ENCODE peak calls at places on chromosomes 13 and 19, in nine cellular contexts. E is right lobe of liver, H is prostate gland, X is A549, J is sigmoid colon, F is heart left ventricle, T is lower leg skin, C is uterus, O is IMR-90. Z is an unnamed sample.

GRCh38 chr13:102869948-102870676 is 24.3 kb downstream of the ERCC5 start:
- DNase-seq in X (no peak), H (no peak), T (no peak), J (no peak), E (no peak), F (no peak), O (no peak), C (no peak), Z (no peak)

GRCh38 chr13:34174671-34175145 is 356.8 kb downstream of the RFC3 start:
- DNase-seq in O (peak; percentile 33), T (no peak), H (no peak), X (no peak), F (no peak), E (no peak), C (no peak), J (no peak), Z (no peak)

GRCh38 chr19:7924651-7925170 is 1.2 kb downstream of the CTXN1 start:
- DNase-seq in C (peak; percentile 48), T (no peak), F (no peak), H (no peak), J (no peak), O (no peak), X (no peak), E (no peak), Z (no peak)

GRCh38 chr13:66972659-66973058 is 257.5 kb downstream of the PCDH9 start:
- DNase-seq in O (peak; percentile 34), F (no peak), J (no peak), X (no peak), E (no peak), C (no peak), T (no peak), H (no peak), Z (no peak)

GRCh38 chr13:100630564-100630963 is 42.0 kb upstream of the GGACT start:
- DNase-seq in O (no peak), X (no peak), E (no peak), F (no peak), H (no peak), C (no peak), T (no peak), J (no peak), Z (no peak)

GRCh38 chr13:109036091-109036490 is 406.7 kb downstream of the MYO16 start:
- DNase-seq in C (no peak), E (no peak), H (no peak), O (no peak), X (no peak), T (no peak), F (no peak), J (no peak), Z (peak; percentile 5)

GRCh38 chr19:35058370-35058769 is 16.8 kb downstream of the HPN start:
- DNase-seq in J (no peak), F (no peak), T (no peak), C (no peak), X (no peak), H (no peak), O (no peak), E (no peak), Z (no peak)

GRCh38 chr19:13012690-13013608 is 17.7 kb downstream of the NFIX start:
- DNase-seq in T (peak; percentile 95), E (no peak), C (peak; percentile 88), X (no peak), F (peak; percentile 64), O (peak; percentile 63), H (no peak), J (peak; percentile 90), Z (peak; percentile 65)

GRCh38 chr13:100108913-100109507 is 20.1 kb downstream of the PCCA start:
- DNase-seq in O (peak; percentile 19), J (no peak), X (no peak), H (no peak), T (no peak), C (no peak), E (no peak), F (no peak), Z (no peak)

GRCh38 chr13:110541526-110541920 is 20.0 kb downstream of the RAB20 start:
- DNase-seq in C (no peak), T (no peak), F (no peak), O (peak; percentile 24), X (no peak), H (no peak), J (peak; percentile 57), E (no peak), Z (no peak)

GRCh38 chr13:29593605-29594297 is 1.7 kb downstream of the SLC7A1 start:
- DNase-seq in H (no peak), T (no peak), C (no peak), F (no peak), E (no peak), J (no peak), O (no peak), X (no peak), Z (no peak)

GRCh38 chr13:35768126-35768525 is 291.6 kb upstream of the MAB21L1 start:
- DNase-seq in C (no peak), F (no peak), H (no peak), J (no peak), E (no peak), X (no peak), O (no peak), T (no peak), Z (no peak)

GRCh38 chr13:48210178-48210577 is 22.8 kb upstream of the ITM2B start:
- DNase-seq in X (peak; percentile 8), C (no peak), T (no peak), J (no peak), H (no peak), E (no peak), O (peak; percentile 86), F (no peak), Z (no peak)

GRCh38 chr13:107322228-107322627 is 754.3 kb upstream of the ARGLU1 start:
- DNase-seq in T (no peak), J (no peak), F (no peak), E (no peak), H (no peak), O (no peak), C (no peak), X (no peak), Z (no peak)

DNA sequence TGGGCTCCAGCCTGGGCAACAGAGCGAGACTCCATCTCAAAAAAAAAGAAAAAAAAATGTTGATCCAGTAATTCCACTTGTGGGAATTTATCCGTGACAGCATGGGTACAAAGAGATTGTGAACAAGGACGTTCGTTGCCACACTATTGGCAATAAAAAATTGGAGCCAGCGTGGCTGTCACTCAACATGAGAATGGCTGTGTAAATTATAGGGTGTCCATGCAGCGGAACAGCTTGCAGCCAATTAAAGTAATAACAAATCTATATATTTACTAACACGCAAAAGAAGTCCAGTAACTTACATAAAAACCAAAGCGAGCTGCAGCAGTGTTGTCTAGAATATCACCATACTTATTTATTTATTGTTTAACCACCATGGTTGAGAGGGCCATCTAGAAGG is 19.3 kb downstream of the DPF1 start:
- DNase-seq in E (no peak), T (no peak), F (no peak), H (no peak), C (no peak), O (no peak), X (no peak), J (no peak), Z (no peak)
- TF ChIP-seq POLR2A in E (no peak), T (no peak), F (no peak), H (no peak), C (no peak), O (no peak), X (no peak), J (no peak), Z (no peak)

GRCh38 chr19:11626252-11626651 is 29.0 kb downstream of the ZNF627 start:
- DNase-seq in E (no peak), F (no peak), C (no peak), T (no peak), J (no peak), O (no peak), X (no peak), H (no peak), Z (no peak)

DNA sequence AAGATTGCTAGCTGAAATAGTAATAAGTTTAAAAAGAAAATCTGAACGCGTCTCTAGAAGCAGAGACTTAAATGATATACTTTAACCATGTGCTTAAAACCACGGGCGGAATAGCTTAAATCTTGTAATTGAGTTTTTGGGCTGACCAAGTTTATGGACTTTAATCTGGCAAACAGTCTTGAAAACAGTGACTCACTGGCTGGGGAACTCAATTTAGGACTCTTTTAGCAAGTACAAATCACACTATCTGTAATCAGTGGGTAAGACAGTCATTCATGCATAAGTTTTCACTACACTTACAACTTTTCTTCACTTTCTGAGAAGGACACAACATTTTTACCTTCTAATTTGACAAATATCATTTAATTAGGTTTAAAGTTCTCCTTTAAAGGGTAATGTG is 26.8 kb downstream of the ZNF627 start:
- DNase-seq in T (no peak), F (no peak), O (peak; percentile 35), C (no peak), X (no peak), E (no peak), J (no peak), H (no peak), Z (no peak)
- H3K4me3 ChIP-seq in T (no peak overlapping the region), F (peak overlapping the region; percentile 43), O (no peak overlapping the region), C (peak overlapping the region; percentile 23), X (no peak overlapping the region), E (peak overlapping the region; percentile 52), J (peak overlapping the region; percentile 36), H (no peak overlapping the region), Z (peak overlapping the region; percentile 20)

DNA sequence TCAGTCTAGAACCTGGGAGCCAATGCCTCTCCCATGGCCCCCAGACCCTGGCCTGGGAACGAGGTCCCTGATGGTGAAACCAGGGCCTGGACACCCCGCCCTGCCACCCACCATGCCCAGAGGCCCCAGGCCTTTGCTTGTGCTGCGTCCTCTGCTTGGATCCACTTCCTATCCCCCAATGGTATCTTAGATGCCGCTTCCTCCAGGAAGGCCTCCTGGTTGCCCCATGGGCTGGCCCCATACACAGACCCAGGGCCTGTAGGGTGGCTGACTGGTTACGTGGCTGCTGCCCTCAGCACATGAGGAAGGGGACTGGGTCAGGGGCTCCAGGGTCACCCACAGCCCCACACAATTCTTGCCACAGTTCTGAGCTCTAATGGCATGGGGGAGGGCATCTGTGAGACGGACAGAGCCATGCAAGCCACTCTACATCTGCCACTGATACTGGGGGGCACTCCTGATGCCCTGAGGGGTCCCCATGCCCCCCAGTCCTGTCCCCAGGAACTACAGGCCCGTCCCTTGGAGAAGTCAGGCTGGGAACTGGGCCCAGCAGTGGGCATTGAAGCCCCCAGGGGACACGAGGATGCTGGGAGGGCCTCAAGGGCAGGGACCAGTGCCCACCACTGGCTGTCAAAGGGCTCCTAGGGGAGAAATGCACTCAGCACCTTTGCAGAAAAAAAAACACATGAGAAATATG is 5.0 kb downstream of the RPL36 start:
- DNase-seq in H (no peak), F (no peak), J (peak; percentile 61), X (no peak), O (no peak), C (no peak), T (no peak), E (no peak), Z (no peak)
- TF ChIP-seq POLR2A in H (no peak), F (no peak), J (no peak), X (no peak), O (no peak), C (no peak), T (no peak), E (no peak), Z (no peak)

DNA sequence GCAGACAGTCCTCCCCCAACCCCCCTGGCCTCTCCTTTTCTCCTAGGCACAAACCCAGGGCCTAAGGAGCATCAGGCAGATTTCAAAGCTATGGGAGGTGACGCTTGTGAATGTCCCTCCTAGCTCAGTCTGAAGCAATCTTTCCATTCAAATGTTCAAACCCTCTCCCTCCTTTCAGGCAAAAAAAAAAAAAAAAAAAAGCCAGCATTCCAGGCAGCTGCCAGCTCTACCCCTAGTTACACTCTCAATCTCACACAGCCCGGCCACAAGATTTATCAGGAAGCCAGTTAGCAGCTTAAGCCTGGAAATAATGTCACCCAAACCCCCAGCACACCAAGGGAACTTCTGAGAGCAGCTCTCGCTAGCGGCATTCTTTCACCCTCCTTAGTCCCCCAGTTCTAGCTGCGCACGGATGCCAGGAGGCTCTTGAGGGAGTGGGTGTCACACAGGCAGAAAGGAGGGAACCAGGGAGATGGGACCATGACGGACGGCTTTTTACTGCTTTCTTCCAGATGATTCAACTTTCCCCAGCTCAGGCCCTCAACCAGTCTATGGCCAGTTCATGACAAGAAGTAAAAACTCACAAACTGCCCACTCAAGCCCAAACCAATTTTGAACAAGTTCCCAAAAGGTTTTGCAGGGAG is 6.3 kb downstream of the SH3GL1 start:
- DNase-seq in C (no peak), E (no peak), F (no peak), J (no peak), X (no peak), T (no peak), H (no peak), O (no peak), Z (no peak)
- H3K4me3 ChIP-seq in C (no peak overlapping the region), E (no peak overlapping the region), F (no peak overlapping the region), J (no peak overlapping the region), X (no peak overlapping the region), T (no peak overlapping the region), H (no peak overlapping the region), O (no peak overlapping the region), Z (no peak overlapping the region)

Z was measured in tibial nerve.